ENCODE peak calls at places on chromosomes 1 and 21, in eight cellular contexts. D is upper lobe of right lung, F is brain microvascular endothelial cell, W is cardiac muscle cell, I is heart right ventricle, L is heart left ventricle, G is psoas muscle, R is breast epithelium. B is an unnamed sample.
A peak's percentile ranks its signal among the peaks of the same experiment; 100 is the strongest.

GRCh38 chr1:212512731-212513559 is 80.2 kb downstream of the NENF start:
- DNase-seq in W (no peak), R (no peak), I (no peak), L (no peak), F (peak; percentile 45), G (no peak), D (no peak), B (no peak)

GRCh38 chr1:232378266-232379041 is 251.5 kb downstream of the SIPA1L2 start:
- DNase-seq in L (no peak), R (no peak), W (no peak), F (no peak), D (no peak), I (no peak), G (no peak), B (no peak)

GRCh38 chr21:17257784-17258183 is 255.1 kb upstream of the CXADR start:
- DNase-seq in I (no peak), L (no peak), R (no peak), G (no peak), D (no peak), W (no peak), F (no peak), B (no peak)

GRCh38 chr21:34817821-34818662 is 149.2 kb downstream of the CLIC6 start:
- DNase-seq in L (no peak), G (no peak), F (no peak), W (no peak), D (no peak), R (no peak), I (no peak), B (no peak)

GRCh38 chr1:31644560-31645273 is at the start of gene PEF1:
- DNase-seq in R (peak; percentile 99), L (peak; percentile 100), W (peak; percentile 99), D (peak; percentile 100), G (peak; percentile 100), I (peak; percentile 99), F (peak; percentile 98), B (peak; percentile 99)

GRCh38 chr1:226784081-226785049 is 45.3 kb upstream of the ITPKB start:
- DNase-seq in F (peak; percentile 3), G (no peak), L (no peak), I (no peak), W (peak; percentile 19), D (no peak), R (no peak), B (no peak)

GRCh38 chr1:46520063-46520911 is 30.7 kb downstream of the DMBX1 start:
- DNase-seq in I (no peak), G (peak; percentile 43), R (no peak), L (peak; percentile 62), F (peak; percentile 83), W (peak; percentile 72), D (peak; percentile 76), B (no peak)

GRCh38 chr21:41600961-41601572 is 93.1 kb upstream of the TMPRSS2 start:
- DNase-seq in I (no peak), G (no peak), L (no peak), D (peak; percentile 57), F (no peak), W (no peak), R (peak; percentile 28), B (no peak)

GRCh38 chr1:55047611-55048010 is 8.3 kb downstream of the PCSK9 start:
- DNase-seq in G (no peak), W (no peak), F (no peak), L (no peak), R (no peak), I (no peak), D (no peak), B (peak; percentile 32)

GRCh38 chr1:47175227-47175934 is 14.5 kb downstream of the PDZK1IP1 start:
- DNase-seq in R (no peak), W (peak; percentile 77), L (no peak), F (peak; percentile 79), I (peak; percentile 50), D (peak; percentile 61), G (no peak), B (no peak)

GRCh38 chr1:202270871-202271326 is 70.8 kb downstream of the UBE2T start:
- DNase-seq in W (no peak), L (no peak), R (no peak), F (no peak), D (no peak), I (no peak), G (no peak), B (no peak)

GRCh38 chr1:205037539-205037938 is 5.5 kb upstream of the CNTN2 start:
- DNase-seq in F (no peak), L (no peak), W (no peak), D (no peak), G (no peak), I (no peak), R (no peak), B (no peak)
- H3K27me3 ChIP-seq in F (peaks cover 14% of the 10 kb centered on the region), L (peaks cover 10% of the 10 kb centered on the region), W (peaks cover 49% of the 10 kb centered on the region), D (peaks cover 13% of the 10 kb centered on the region), G (peaks cover 13% of the 10 kb centered on the region), I (peaks cover 18% of the 10 kb centered on the region), R (peaks cover 7% of the 10 kb centered on the region), B (no peaks in the 10 kb centered on the region)

GRCh38 chr1:214452152-214452806 is 99.1 kb downstream of the PTPN14 start:
- DNase-seq in G (no peak), L (no peak), W (no peak), R (no peak), F (no peak), I (no peak), D (no peak), B (no peak)
- H3K27me3 ChIP-seq in G (no peaks in the 10 kb centered on the region), L (no peaks in the 10 kb centered on the region), W (no peaks in the 10 kb centered on the region), R (no peaks in the 10 kb centered on the region), F (no peaks in the 10 kb centered on the region), I (no peaks in the 10 kb centered on the region), D (no peaks in the 10 kb centered on the region), B (no peaks in the 10 kb centered on the region)

DNA sequence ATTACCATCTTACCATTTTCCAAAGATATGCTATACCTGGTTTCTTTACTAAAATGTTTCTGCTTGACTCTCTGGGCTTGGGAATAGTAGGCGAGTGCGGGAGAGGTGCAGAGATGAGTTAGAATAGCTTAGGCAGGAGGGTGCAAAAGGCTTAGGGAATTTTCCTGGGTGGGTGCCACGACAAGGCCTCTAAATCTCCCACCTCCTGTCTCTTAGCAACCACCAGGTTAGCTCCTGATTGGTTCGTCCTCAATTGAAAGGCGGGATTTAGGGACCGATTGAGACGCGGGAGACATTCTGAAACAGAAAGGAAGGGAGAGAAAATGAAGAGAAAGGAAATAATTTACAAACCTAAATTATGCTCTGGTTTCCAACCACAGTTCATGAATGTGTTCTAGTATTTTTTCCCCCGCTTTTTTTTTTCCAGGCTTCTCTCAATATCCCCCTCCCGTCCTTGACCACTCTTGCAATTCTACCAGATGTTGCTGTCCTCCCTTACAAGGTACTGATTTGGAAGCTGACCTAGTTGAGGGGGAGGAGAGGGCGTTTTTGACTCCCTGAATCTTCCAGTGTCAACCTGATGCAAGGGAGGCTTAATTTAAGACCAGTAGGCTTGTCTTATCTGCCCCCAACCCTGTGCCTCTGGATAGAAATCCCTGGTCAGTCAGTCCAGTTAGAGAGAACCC is 3.2 kb downstream of the ACKR1 start:
- DNase-seq in W (peak; percentile 65), F (no peak), D (no peak), G (no peak), R (no peak), I (no peak), L (no peak), B (peak; percentile 70)
- H3K27me3 ChIP-seq in W (no peaks in the 10 kb centered on the region), F (no peaks in the 10 kb centered on the region), D (peaks cover 18% of the 10 kb centered on the region), G (peaks cover 34% of the 10 kb centered on the region), R (peaks cover 6% of the 10 kb centered on the region), I (peaks cover 68% of the 10 kb centered on the region), L (peaks cover 79% of the 10 kb centered on the region), B (no peaks in the 10 kb centered on the region)

DNA sequence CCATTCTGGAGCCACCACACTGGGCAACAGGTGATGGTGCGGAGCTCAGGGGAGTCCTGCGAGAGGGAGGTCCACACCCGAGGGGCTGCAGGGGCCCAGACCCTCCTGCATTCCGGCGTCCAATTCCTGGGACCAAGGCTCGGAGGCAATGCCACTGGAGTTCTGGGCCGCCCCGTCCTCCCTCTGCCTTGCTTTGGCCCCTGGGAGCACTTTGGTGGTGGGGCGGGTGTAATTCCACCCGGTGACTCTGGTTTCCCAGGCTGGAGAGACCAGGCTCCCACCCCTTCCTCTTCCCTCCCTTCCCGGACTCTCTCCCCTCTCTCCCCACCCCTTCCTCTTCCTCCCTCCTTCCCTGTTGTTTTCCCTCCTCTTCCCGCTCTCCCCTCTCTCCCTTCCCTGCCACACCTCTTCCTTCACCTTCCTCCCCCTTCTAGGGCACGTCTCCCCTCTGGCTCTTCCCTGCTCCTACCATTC is 1.9 kb downstream of the PRKCZ start:
- DNase-seq in R (no peak), D (no peak), L (no peak), I (no peak), F (no peak), W (no peak), G (no peak), B (no peak)
- H3K27me3 ChIP-seq in R (peaks cover 5% of the 10 kb centered on the region), D (peaks cover 3% of the 10 kb centered on the region), L (peaks cover 46% of the 10 kb centered on the region), I (peaks cover 50% of the 10 kb centered on the region), F (peaks cover 42% of the 10 kb centered on the region), W (peaks cover 5% of the 10 kb centered on the region), G (peaks cover 55% of the 10 kb centered on the region), B (peaks cover 35% of the 10 kb centered on the region)

DNA sequence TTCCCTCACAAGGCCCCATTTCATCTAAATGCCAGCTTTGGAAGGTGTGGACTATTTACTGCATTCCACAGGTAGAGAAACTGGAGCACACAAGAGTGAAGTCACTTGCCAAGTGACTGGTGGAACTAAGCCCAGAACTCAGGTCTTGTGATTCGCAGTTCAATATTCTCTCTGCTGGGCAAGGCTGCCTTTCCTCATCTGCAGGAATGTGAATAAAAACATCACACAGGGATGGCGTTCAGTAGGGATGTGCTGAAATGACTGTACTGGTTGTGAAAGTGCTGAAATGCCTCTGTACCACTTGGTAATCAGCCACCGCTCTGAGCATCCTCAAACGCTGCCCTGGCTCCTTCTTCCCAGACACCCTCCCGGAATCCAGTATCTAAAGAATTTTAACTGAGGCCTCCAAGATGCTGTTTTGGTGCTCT is 145.6 kb downstream of the HIVEP3 start:
- DNase-seq in I (no peak), W (peak; percentile 89), F (peak; percentile 50), G (no peak), D (no peak), R (peak; percentile 63), L (no peak), B (no peak)
- H3K27me3 ChIP-seq in I (no peaks in the 10 kb centered on the region), W (no peaks in the 10 kb centered on the region), F (no peaks in the 10 kb centered on the region), G (no peaks in the 10 kb centered on the region), D (no peaks in the 10 kb centered on the region), R (no peaks in the 10 kb centered on the region), L (no peaks in the 10 kb centered on the region), B (no peaks in the 10 kb centered on the region)